ENCODE peak calls at places on chromosomes 16 and 17, in five cellular contexts. T is substantia nigra, S is pancreas, M is tibial nerve, W is mesendoderm. J is an unnamed sample.

GRCh38 chr16:86704516-86704915 is 126.2 kb downstream of the FOXL1 start:
- DNase-seq in S (no peak), M (no peak), T (no peak), W (no peak), J (no peak)

GRCh38 chr17:75587718-75588545 is at the start of gene MYO15B:
- DNase-seq in M (peak; percentile 25), W (peak; percentile 85), T (peak; percentile 37), S (peak; percentile 50), J (no peak)

GRCh38 chr16:4330277-4330882 is 14.5 kb downstream of the GLIS2 start:
- DNase-seq in T (peak; percentile 66), W (peak; percentile 62), M (peak; percentile 79), S (peak; percentile 83), J (no peak)

GRCh38 chr17:61235821-61236197 is 163.8 kb upstream of the TBX2 start:
- DNase-seq in S (no peak), W (no peak), M (no peak), T (peak; percentile 46), J (no peak)

GRCh38 chr17:54269886-54270285 is 447.2 kb downstream of the KIF2B start:
- DNase-seq in W (no peak), M (no peak), S (no peak), T (no peak), J (no peak)

GRCh38 chr17:49381033-49381432 is 19.0 kb upstream of the ZNF652 start:
- DNase-seq in W (no peak), M (no peak), T (no peak), S (no peak), J (no peak)

GRCh38 chr16:77468831-77469230 is 34.0 kb upstream of the ADAMTS18 start:
- DNase-seq in S (no peak), W (peak; percentile 35), T (no peak), M (no peak), J (no peak)

GRCh38 chr17:21213491-21214014 is 408 bp downstream of the TMEM11 start:
- DNase-seq in W (no peak), T (peak; percentile 59), S (no peak), M (no peak), J (no peak)

GRCh38 chr16:75535211-75535843 is 581 bp downstream of the CHST5 start:
- DNase-seq in M (no peak), W (no peak), S (no peak), T (no peak), J (no peak)

GRCh38 chr17:55451203-55451641 is 29.6 kb upstream of the MMD start:
- DNase-seq in W (peak; percentile 54), S (no peak), T (no peak), M (no peak), J (no peak)

GRCh38 chr17:67912656-67913055 is 83.6 kb downstream of the C17orf58 start:
- DNase-seq in S (no peak), M (no peak), W (no peak), T (no peak), J (no peak)

GRCh38 chr17:67602974-67603373 is 114.8 kb upstream of the NOL11 start:
- DNase-seq in T (no peak), M (no peak), W (peak; percentile 88), S (peak; percentile 37), J (no peak)

GRCh38 chr16:80023865-80024264 is 423.3 kb upstream of the MAF start:
- DNase-seq in T (no peak), M (no peak), S (no peak), W (no peak), J (no peak)

GRCh38 chr16:16992986-16993783 is 477.6 kb downstream of the XYLT1 start:
- DNase-seq in T (no peak), M (no peak), W (no peak), S (no peak), J (no peak)

GRCh38 chr17:38693700-38694329 is 11.3 kb upstream of the MLLT6 start:
- DNase-seq in T (peak; percentile 64), W (no peak), M (peak; percentile 89), S (peak; percentile 56), J (no peak)

GRCh38 chr17:8818654-8819330 is 19.6 kb upstream of the MFSD6L start:
- DNase-seq in M (no peak), T (no peak), S (no peak), W (no peak), J (no peak)

GRCh38 chr16:19001788-19002187 is 18.1 kb downstream of the TMC7 start:
- DNase-seq in M (no peak), W (no peak), T (peak; percentile 24), S (no peak), J (peak; percentile 23)

GRCh38 chr17:35743911-35744328 is 9.1 kb downstream of the GAS2L2 start:
- DNase-seq in M (no peak), W (peak; percentile 68), T (no peak), S (no peak), J (no peak)

GRCh38 chr17:65698381-65699061 is 137.1 kb upstream of the AXIN2 start:
- DNase-seq in T (no peak), S (no peak), W (peak; percentile 75), M (no peak), J (no peak)

DNA sequence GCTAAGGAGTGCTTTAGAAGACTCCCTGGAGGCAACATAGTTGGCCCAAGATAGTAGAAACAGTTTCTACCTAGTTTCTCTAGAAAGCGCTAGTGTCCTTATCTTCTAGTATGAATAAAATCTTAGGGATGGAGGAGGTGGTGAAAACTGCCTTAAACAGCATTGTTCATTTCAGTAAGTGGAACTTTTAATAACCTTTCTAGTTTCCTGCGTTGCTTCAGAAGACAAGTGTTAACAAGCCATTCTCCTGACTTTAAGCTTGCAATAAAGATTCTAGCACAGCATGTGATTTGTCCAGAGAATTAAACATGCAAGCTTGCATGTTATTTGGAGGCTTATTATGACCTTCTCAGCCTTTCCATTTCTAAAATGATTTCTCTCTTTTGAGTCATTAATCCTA is 72.2 kb downstream of the TANGO6 start:
- DNase-seq in W (no peak), T (no peak), S (no peak), M (no peak), J (no peak)
- H3K27ac ChIP-seq in W (no peak overlapping the region), T (no peak overlapping the region), S (no peak overlapping the region), M (no peak overlapping the region), J (no peak overlapping the region)

GRCh38 chr16:895371-895770 is 75.4 kb downstream of the LMF1 start:
- DNase-seq in S (no peak), T (no peak), M (no peak), W (no peak), J (no peak)
- H3K27ac ChIP-seq in S (no peak overlapping the region), T (peak overlapping the region; percentile 67), M (peak overlapping the region; percentile 84), W (no peak overlapping the region), J (peak overlapping the region; percentile 80)

GRCh38 chr16:56334761-56335160 is 90.6 kb downstream of the AMFR start:
- DNase-seq in M (no peak), W (no peak), S (no peak), T (no peak), J (no peak)
- H3K27ac ChIP-seq in M (no peak overlapping the region), W (no peak overlapping the region), S (no peak overlapping the region), T (peak overlapping the region; percentile 38), J (no peak overlapping the region)

GRCh38 chr16:78794581-78795300 is 695.3 kb downstream of the WWOX start:
- DNase-seq in W (no peak), S (no peak), T (no peak), M (no peak), J (no peak)
- H3K27ac ChIP-seq in W (no peak overlapping the region), S (no peak overlapping the region), T (no peak overlapping the region), M (no peak overlapping the region), J (no peak overlapping the region)

GRCh38 chr17:80901319-80901718 is 90.3 kb upstream of the CHMP6 start:
- DNase-seq in M (no peak), T (no peak), S (no peak), W (no peak), J (peak; percentile 41)
- H3K27ac ChIP-seq in M (no peak overlapping the region), T (no peak overlapping the region), S (peak overlapping the region; percentile 17), W (no peak overlapping the region), J (no peak overlapping the region)

GRCh38 chr17:29744121-29744520 is 121.4 kb upstream of the CORO6 start:
- DNase-seq in T (no peak), S (no peak), M (no peak), W (no peak), J (no peak)

GRCh38 chr17:29749045-29749825 is 126.5 kb upstream of the CORO6 start:
- DNase-seq in M (no peak), T (no peak), S (no peak), W (no peak), J (no peak)

GRCh38 chr17:29746669-29747068 is 124.0 kb upstream of the CORO6 start:
- DNase-seq in M (no peak), W (no peak), T (no peak), S (no peak), J (no peak)

GRCh38 chr17:29747660-29748059 is 124.9 kb upstream of the CORO6 start:
- DNase-seq in T (no peak), W (no peak), M (no peak), S (no peak), J (no peak)

GRCh38 chr17:29748400-29748799 is 125.7 kb upstream of the CORO6 start:
- DNase-seq in M (no peak), W (no peak), T (no peak), S (no peak), J (no peak)
- H3K27ac ChIP-seq in M (no peak overlapping the region), W (no peak overlapping the region), T (no peak overlapping the region), S (no peak overlapping the region), J (no peak overlapping the region)

J was measured in caudate nucleus.